ENCODE peak calls at places on chromosomes 6 and 20, in four cellular contexts. R, V, X and N are unnamed samples.

GRCh38 chr6:365835-366234 is 25.7 kb upstream of the IRF4 start:
- DNase-seq in R (no peak), V (no peak), X (no peak), N (no peak)

GRCh38 chr6:119346450-119346849 is 3.1 kb downstream of the MAN1A1 start:
- DNase-seq in R (no peak), V (no peak), X (no peak), N (no peak)

GRCh38 chr6:26170181-26170580 is 83.0 kb downstream of the HFE start:
- DNase-seq in R (no peak), V (no peak), X (no peak), N (no peak)

GRCh38 chr20:37500311-37500710 is 20.7 kb upstream of the NNAT start:
- DNase-seq in R (peak; percentile 75), V (no peak), X (no peak), N (no peak)

GRCh38 chr6:135334169-135334568 is 153.1 kb downstream of the MYB start:
- DNase-seq in R (peak; percentile 39), V (no peak), X (no peak), N (no peak)

GRCh38 chr20:34402461-34402860 is 39.4 kb downstream of the ITCH start:
- DNase-seq in R (no peak), V (no peak), X (no peak), N (no peak)

GRCh38 chr6:149884215-149884614 is 13.7 kb downstream of the RAET1E start:
- DNase-seq in R (no peak), V (no peak), X (peak; percentile 22), N (no peak)

GRCh38 chr20:4007383-4008025 is 7.9 kb downstream of the RNF24 start:
- DNase-seq in R (no peak), V (no peak), X (no peak), N (no peak)

GRCh38 chr6:30748851-30749540 is 4.6 kb upstream of the IER3 start:
- DNase-seq in R (no peak), V (no peak), X (no peak), N (no peak)

GRCh38 chr6:44732243-44732642 is 344.7 kb downstream of the CDC5L start:
- DNase-seq in R (no peak), V (no peak), X (no peak), N (no peak)

GRCh38 chr20:57613481-57613921 is 6.7 kb downstream of the ZBP1 start:
- DNase-seq in R (no peak), V (no peak), X (no peak), N (no peak)

GRCh38 chr6:157019733-157020132 is 242.6 kb downstream of the ARID1B start:
- DNase-seq in R (no peak), V (no peak), X (no peak), N (no peak)